ENCODE peak calls at places on chromosomes 2 and 18, in four cellular contexts. One of them, this sample, is unnamed.

GRCh38 chr18:57748770-57749603 is 54.1 kb downstream of the ATP8B1 start:
- DNase-seq in neural progenitor cell: no peak
- DNase-seq in ovary: no peak
- DNase-seq in HCT116: no peak
- DNase-seq in this sample: no peak

GRCh38 chr2:126736133-126736874 is 80.3 kb downstream of the GYPC start:
- DNase-seq in neural progenitor cell: no peak
- DNase-seq in ovary: no peak
- DNase-seq in HCT116: no peak
- DNase-seq in this sample: no peak

GRCh38 chr2:14587119-14587518 is 45.4 kb upstream of the LRATD1 start:
- DNase-seq in neural progenitor cell: no peak
- DNase-seq in ovary: no peak
- DNase-seq in HCT116: no peak
- DNase-seq in this sample: no peak

GRCh38 chr2:152452256-152452973 is 117.4 kb downstream of the FMNL2 start:
- DNase-seq in neural progenitor cell: no peak
- DNase-seq in ovary: no peak
- DNase-seq in HCT116: no peak
- DNase-seq in this sample: no peak

GRCh38 chr18:71643822-71644221 is 900.3 kb downstream of the CBLN2 start:
- DNase-seq in neural progenitor cell: no peak
- DNase-seq in ovary: no peak
- DNase-seq in HCT116: no peak
- DNase-seq in this sample: no peak

GRCh38 chr18:37611623-37612279 is 46.2 kb upstream of the CELF4 start:
- DNase-seq in neural progenitor cell: no peak
- DNase-seq in ovary: no peak
- DNase-seq in HCT116: no peak
- DNase-seq in this sample: no peak

GRCh38 chr18:12060182-12060870 is 33.3 kb upstream of the ANKRD62 start:
- DNase-seq in neural progenitor cell: no peak
- DNase-seq in ovary: no peak
- DNase-seq in HCT116: peak; percentile 37
- DNase-seq in this sample: no peak

GRCh38 chr2:25201794-25202193 is 33.4 kb upstream of the POMC start:
- DNase-seq in neural progenitor cell: no peak
- DNase-seq in ovary: no peak
- DNase-seq in HCT116: no peak
- DNase-seq in this sample: no peak

GRCh38 chr18:25033747-25034471 is 318.1 kb downstream of the ZNF521 start:
- DNase-seq in neural progenitor cell: no peak
- DNase-seq in ovary: no peak
- DNase-seq in HCT116: no peak
- DNase-seq in this sample: no peak

GRCh38 chr2:23828256-23828980 is 98.5 kb downstream of the ATAD2B start:
- DNase-seq in neural progenitor cell: no peak
- DNase-seq in ovary: no peak
- DNase-seq in HCT116: no peak
- DNase-seq in this sample: no peak

GRCh38 chr2:145551661-145552060 is 1031.7 kb upstream of the ZEB2 start:
- DNase-seq in neural progenitor cell: no peak
- DNase-seq in ovary: no peak
- DNase-seq in HCT116: no peak
- DNase-seq in this sample: no peak

GRCh38 chr2:96533292-96534073 is 3.1 kb upstream of the ARID5A start:
- DNase-seq in neural progenitor cell: no peak
- DNase-seq in ovary: peak; percentile 67
- DNase-seq in HCT116: no peak
- DNase-seq in this sample: peak; percentile 91
- H3K4me1 ChIP-seq in neural progenitor cell: peaks cover 12% of the 10 kb centered on the region
- H3K4me1 ChIP-seq in ovary: peaks cover 16% of the 10 kb centered on the region
- H3K4me1 ChIP-seq in HCT116: peaks cover 48% of the 10 kb centered on the region
- H3K4me1 ChIP-seq in this sample: peaks cover 18% of the 10 kb centered on the region

DNA sequence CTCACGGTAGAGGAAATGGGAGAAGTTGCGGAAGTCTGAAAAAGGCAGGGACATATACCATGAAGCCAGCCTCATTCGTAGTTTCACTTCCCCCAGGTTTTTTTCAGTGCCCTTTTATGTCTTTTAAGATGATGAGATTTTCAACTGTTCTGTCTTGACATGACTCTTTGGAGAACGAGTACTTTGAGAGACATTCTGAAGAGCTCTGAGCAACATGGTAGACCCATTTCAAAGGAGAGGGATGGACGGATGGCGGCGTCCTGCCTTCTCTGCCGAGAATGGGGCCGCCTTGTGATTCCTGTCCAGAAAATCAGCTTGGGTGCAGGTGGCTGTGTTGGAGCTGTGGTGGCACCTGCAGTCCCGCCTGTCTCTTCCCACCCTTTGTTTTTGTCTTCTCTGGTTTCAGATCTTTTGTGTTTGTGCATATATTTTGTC is 41.7 kb downstream of the SH3BP4 start:
- DNase-seq in neural progenitor cell: no peak
- DNase-seq in ovary: no peak
- DNase-seq in HCT116: no peak
- DNase-seq in this sample: no peak
- H3K4me3 ChIP-seq in neural progenitor cell: no peak overlapping the region
- H3K4me3 ChIP-seq in ovary: no peak overlapping the region
- H3K4me3 ChIP-seq in HCT116: no peak overlapping the region
- H3K4me3 ChIP-seq in this sample: no peak overlapping the region

DNA sequence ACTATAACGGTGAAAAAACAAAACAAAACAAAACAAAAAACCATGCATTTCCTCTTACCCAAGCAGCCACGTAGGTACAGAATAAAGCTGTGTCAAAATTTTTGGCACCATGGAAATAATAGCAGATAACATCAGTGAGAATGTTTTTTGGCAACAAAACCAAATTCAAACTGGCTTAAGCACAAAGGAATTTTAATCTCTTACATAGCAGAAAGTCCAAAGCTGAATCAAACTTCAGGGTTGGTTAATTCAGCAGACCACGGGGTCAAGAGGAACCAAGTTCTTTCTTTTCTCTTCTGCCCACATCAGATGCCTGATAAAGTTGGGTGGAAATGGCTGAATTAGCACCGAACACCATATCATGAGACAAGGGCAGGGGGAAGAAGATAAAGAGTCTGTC is 129.5 kb downstream of the PAX3 start:
- DNase-seq in neural progenitor cell: no peak
- DNase-seq in ovary: no peak
- DNase-seq in HCT116: no peak
- DNase-seq in this sample: no peak
- H3K36me3 ChIP-seq in neural progenitor cell: no peaks in the 10 kb centered on the region
- H3K36me3 ChIP-seq in ovary: no peaks in the 10 kb centered on the region
- H3K36me3 ChIP-seq in HCT116: no peaks in the 10 kb centered on the region
- H3K36me3 ChIP-seq in this sample: no peaks in the 10 kb centered on the region

DNA sequence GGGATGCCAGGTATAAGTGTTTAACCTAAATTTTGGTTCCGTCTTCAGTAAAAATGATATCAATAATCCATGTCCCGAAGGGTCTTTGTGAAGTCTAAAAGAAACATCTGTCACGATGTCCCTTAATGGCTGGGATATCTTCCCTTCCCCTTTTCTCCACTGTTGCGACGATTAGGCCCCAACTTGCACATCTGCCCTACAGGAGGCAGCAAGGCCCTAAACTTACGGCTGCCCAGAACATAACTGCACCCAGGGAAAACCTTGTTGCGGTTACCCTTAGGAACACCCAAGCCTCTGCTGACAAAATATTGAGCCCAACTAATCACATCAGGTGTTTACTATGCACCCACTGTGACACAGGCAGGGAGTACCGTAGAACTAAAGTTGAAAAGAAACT is 1.2 kb upstream of the SMAD2 start:
- DNase-seq in neural progenitor cell: peak; percentile 78
- DNase-seq in ovary: no peak
- DNase-seq in HCT116: no peak
- DNase-seq in this sample: no peak
- H3K4me1 ChIP-seq in neural progenitor cell: peaks cover 64% of the 10 kb centered on the region
- H3K4me1 ChIP-seq in ovary: no peaks in the 10 kb centered on the region
- H3K4me1 ChIP-seq in HCT116: peaks cover 25% of the 10 kb centered on the region
- H3K4me1 ChIP-seq in this sample: no peaks in the 10 kb centered on the region

GRCh38 chr2:39696838-39697237 is 31.1 kb downstream of the TMEM178A start:
- DNase-seq in neural progenitor cell: no peak
- DNase-seq in ovary: no peak
- DNase-seq in HCT116: no peak
- DNase-seq in this sample: no peak
- H3K4me3 ChIP-seq in neural progenitor cell: no peak overlapping the region
- H3K4me3 ChIP-seq in ovary: no peak overlapping the region
- H3K4me3 ChIP-seq in HCT116: no peak overlapping the region
- H3K4me3 ChIP-seq in this sample: no peak overlapping the region

GRCh38 chr2:140041801-140042200 is 1261.6 kb upstream of the NXPH2 start:
- DNase-seq in neural progenitor cell: no peak
- DNase-seq in ovary: no peak
- DNase-seq in HCT116: no peak
- DNase-seq in this sample: no peak
- H3K36me3 ChIP-seq in neural progenitor cell: no peaks in the 10 kb centered on the region
- H3K36me3 ChIP-seq in ovary: no peaks in the 10 kb centered on the region
- H3K36me3 ChIP-seq in HCT116: no peaks in the 10 kb centered on the region
- H3K36me3 ChIP-seq in this sample: no peaks in the 10 kb centered on the region

This sample was measured in uterus.